ENCODE peak calls at places on chromosomes 4 and X, in six cellular contexts. One of them, this sample, is unnamed.

GRCh38 chrX:8273451-8273894 is 102.4 kb upstream of the VCX2 start:
- DNase-seq in fibroblast of the aortic adventitia: no peak
- DNase-seq in astrocyte of the cerebellum: no peak
- DNase-seq in dorsolateral prefrontal cortex: no peak
- DNase-seq in fibroblast of mammary gland: no peak
- DNase-seq in astrocyte of the spinal cord: peak
- DNase-seq in this sample: peak

GRCh38 chrX:72051589-72051988 is 80.1 kb downstream of the RTL5 start:
- DNase-seq in fibroblast of the aortic adventitia: no peak
- DNase-seq in astrocyte of the cerebellum: no peak
- DNase-seq in dorsolateral prefrontal cortex: no peak
- DNase-seq in fibroblast of mammary gland: no peak
- DNase-seq in astrocyte of the spinal cord: no peak
- DNase-seq in this sample: no peak

GRCh38 chr4:146317783-146318182 is 103.4 kb downstream of the REELD1 start:
- DNase-seq in fibroblast of the aortic adventitia: no peak
- DNase-seq in astrocyte of the cerebellum: no peak
- DNase-seq in dorsolateral prefrontal cortex: no peak
- DNase-seq in fibroblast of mammary gland: no peak
- DNase-seq in astrocyte of the spinal cord: no peak
- DNase-seq in this sample: no peak

GRCh38 chrX:53440631-53441517 is 6.7 kb upstream of the HSD17B10 start:
- DNase-seq in fibroblast of the aortic adventitia: peak
- DNase-seq in astrocyte of the cerebellum: no peak
- DNase-seq in dorsolateral prefrontal cortex: peak
- DNase-seq in fibroblast of mammary gland: peak
- DNase-seq in astrocyte of the spinal cord: peak
- DNase-seq in this sample: peak

GRCh38 chrX:72297953-72298730 is 7.6 kb downstream of the CITED1 start:
- DNase-seq in fibroblast of the aortic adventitia: no peak
- DNase-seq in astrocyte of the cerebellum: no peak
- DNase-seq in dorsolateral prefrontal cortex: no peak
- DNase-seq in fibroblast of mammary gland: peak
- DNase-seq in astrocyte of the spinal cord: no peak
- DNase-seq in this sample: peak

GRCh38 chrX:64975491-64975890 is 759 bp downstream of the ZC4H2 start:
- DNase-seq in fibroblast of the aortic adventitia: peak
- DNase-seq in astrocyte of the cerebellum: no peak
- DNase-seq in dorsolateral prefrontal cortex: peak
- DNase-seq in fibroblast of mammary gland: peak
- DNase-seq in astrocyte of the spinal cord: peak
- DNase-seq in this sample: peak

GRCh38 chr4:116913451-116913850 is 171.9 kb downstream of the TRAM1L1 start:
- DNase-seq in fibroblast of the aortic adventitia: no peak
- DNase-seq in astrocyte of the cerebellum: no peak
- DNase-seq in dorsolateral prefrontal cortex: peak
- DNase-seq in fibroblast of mammary gland: no peak
- DNase-seq in astrocyte of the spinal cord: no peak
- DNase-seq in this sample: no peak

GRCh38 chr4:61783050-61783449 is 582.9 kb downstream of the ADGRL3 start:
- DNase-seq in fibroblast of the aortic adventitia: no peak
- DNase-seq in astrocyte of the cerebellum: no peak
- DNase-seq in dorsolateral prefrontal cortex: no peak
- DNase-seq in fibroblast of mammary gland: no peak
- DNase-seq in astrocyte of the spinal cord: no peak
- DNase-seq in this sample: no peak

GRCh38 chr4:79209822-79210635 is 115.8 kb downstream of the NAA11 start:
- DNase-seq in fibroblast of the aortic adventitia: no peak
- DNase-seq in astrocyte of the cerebellum: no peak
- DNase-seq in dorsolateral prefrontal cortex: peak
- DNase-seq in fibroblast of mammary gland: no peak
- DNase-seq in astrocyte of the spinal cord: no peak
- DNase-seq in this sample: no peak

GRCh38 chrX:17588303-17588702 is 149.0 kb upstream of the SCML1 start:
- DNase-seq in fibroblast of the aortic adventitia: peak
- DNase-seq in astrocyte of the cerebellum: no peak
- DNase-seq in dorsolateral prefrontal cortex: no peak
- DNase-seq in fibroblast of mammary gland: no peak
- DNase-seq in astrocyte of the spinal cord: no peak
- DNase-seq in this sample: no peak

GRCh38 chr4:119172223-119172622 is 36.6 kb downstream of the MYOZ2 start:
- DNase-seq in fibroblast of the aortic adventitia: no peak
- DNase-seq in astrocyte of the cerebellum: no peak
- DNase-seq in dorsolateral prefrontal cortex: no peak
- DNase-seq in fibroblast of mammary gland: peak
- DNase-seq in astrocyte of the spinal cord: no peak
- DNase-seq in this sample: no peak

GRCh38 chr4:139901516-139902327 is 236.1 kb downstream of the MGST2 start:
- DNase-seq in fibroblast of the aortic adventitia: peak
- DNase-seq in astrocyte of the cerebellum: no peak
- DNase-seq in dorsolateral prefrontal cortex: no peak
- DNase-seq in fibroblast of mammary gland: peak
- DNase-seq in astrocyte of the spinal cord: peak
- DNase-seq in this sample: peak

GRCh38 chr4:42616576-42616975 is 40.3 kb downstream of the ATP8A1 start:
- DNase-seq in fibroblast of the aortic adventitia: no peak
- DNase-seq in astrocyte of the cerebellum: no peak
- DNase-seq in dorsolateral prefrontal cortex: no peak
- DNase-seq in fibroblast of mammary gland: no peak
- DNase-seq in astrocyte of the spinal cord: no peak
- DNase-seq in this sample: no peak

GRCh38 chrX:66731398-66731797 is 92.5 kb upstream of the EDA2R start:
- DNase-seq in fibroblast of the aortic adventitia: peak
- DNase-seq in astrocyte of the cerebellum: peak
- DNase-seq in dorsolateral prefrontal cortex: no peak
- DNase-seq in fibroblast of mammary gland: peak
- DNase-seq in astrocyte of the spinal cord: peak
- DNase-seq in this sample: peak

GRCh38 chr4:58561170-58561569 is 1451.0 kb upstream of the IGFBP7 start:
- DNase-seq in fibroblast of the aortic adventitia: no peak
- DNase-seq in astrocyte of the cerebellum: no peak
- DNase-seq in dorsolateral prefrontal cortex: no peak
- DNase-seq in fibroblast of mammary gland: no peak
- DNase-seq in astrocyte of the spinal cord: no peak
- DNase-seq in this sample: no peak

GRCh38 chrX:41737065-41737464 is 13.1 kb downstream of the GPR82 start:
- DNase-seq in fibroblast of the aortic adventitia: no peak
- DNase-seq in astrocyte of the cerebellum: no peak
- DNase-seq in dorsolateral prefrontal cortex: no peak
- DNase-seq in fibroblast of mammary gland: no peak
- DNase-seq in astrocyte of the spinal cord: no peak
- DNase-seq in this sample: no peak

GRCh38 chrX:53045002-53045401 is 3.6 kb upstream of the GPR173 start:
- DNase-seq in fibroblast of the aortic adventitia: no peak
- DNase-seq in astrocyte of the cerebellum: no peak
- DNase-seq in dorsolateral prefrontal cortex: no peak
- DNase-seq in fibroblast of mammary gland: no peak
- DNase-seq in astrocyte of the spinal cord: no peak
- DNase-seq in this sample: no peak

GRCh38 chr4:61500883-61501282 is 300.8 kb downstream of the ADGRL3 start:
- DNase-seq in fibroblast of the aortic adventitia: peak
- DNase-seq in astrocyte of the cerebellum: no peak
- DNase-seq in dorsolateral prefrontal cortex: no peak
- DNase-seq in fibroblast of mammary gland: peak
- DNase-seq in astrocyte of the spinal cord: no peak
- DNase-seq in this sample: peak

GRCh38 chr4:76640252-76640925 is 205.4 kb downstream of the SHROOM3 start:
- DNase-seq in fibroblast of the aortic adventitia: no peak
- DNase-seq in astrocyte of the cerebellum: no peak
- DNase-seq in dorsolateral prefrontal cortex: peak
- DNase-seq in fibroblast of mammary gland: no peak
- DNase-seq in astrocyte of the spinal cord: no peak
- DNase-seq in this sample: no peak

GRCh38 chrX:130746709-130747347 is 156.2 kb downstream of the ENOX2 start:
- DNase-seq in fibroblast of the aortic adventitia: peak
- DNase-seq in astrocyte of the cerebellum: no peak
- DNase-seq in dorsolateral prefrontal cortex: no peak
- DNase-seq in fibroblast of mammary gland: peak
- DNase-seq in astrocyte of the spinal cord: no peak
- DNase-seq in this sample: peak

GRCh38 chr4:8840816-8841455 is 30.7 kb downstream of the HMX1 start:
- DNase-seq in fibroblast of the aortic adventitia: no peak
- DNase-seq in astrocyte of the cerebellum: no peak
- DNase-seq in dorsolateral prefrontal cortex: no peak
- DNase-seq in fibroblast of mammary gland: no peak
- DNase-seq in astrocyte of the spinal cord: no peak
- DNase-seq in this sample: no peak

GRCh38 chrX:115408736-115409390 is 119.3 kb downstream of the LUZP4 start:
- DNase-seq in fibroblast of the aortic adventitia: peak
- DNase-seq in astrocyte of the cerebellum: peak
- DNase-seq in dorsolateral prefrontal cortex: no peak
- DNase-seq in fibroblast of mammary gland: no peak
- DNase-seq in astrocyte of the spinal cord: peak
- DNase-seq in this sample: peak

GRCh38 chr4:56977321-56978012 is at the start of gene NOA1:
- DNase-seq in fibroblast of the aortic adventitia: peak
- DNase-seq in astrocyte of the cerebellum: peak
- DNase-seq in dorsolateral prefrontal cortex: peak
- DNase-seq in fibroblast of mammary gland: peak
- DNase-seq in astrocyte of the spinal cord: peak
- DNase-seq in this sample: peak

GRCh38 chr4:34920032-34920431 is 1324.3 kb downstream of the ARAP2 start:
- DNase-seq in fibroblast of the aortic adventitia: no peak
- DNase-seq in astrocyte of the cerebellum: no peak
- DNase-seq in dorsolateral prefrontal cortex: no peak
- DNase-seq in fibroblast of mammary gland: no peak
- DNase-seq in astrocyte of the spinal cord: no peak
- DNase-seq in this sample: no peak

GRCh38 chr4:143178923-143179322 is 5.8 kb upstream of the USP38 start:
- DNase-seq in fibroblast of the aortic adventitia: no peak
- DNase-seq in astrocyte of the cerebellum: no peak
- DNase-seq in dorsolateral prefrontal cortex: no peak
- DNase-seq in fibroblast of mammary gland: no peak
- DNase-seq in astrocyte of the spinal cord: no peak
- DNase-seq in this sample: no peak

GRCh38 chrX:1592128-1592862 is 891 bp downstream of the AKAP17A start:
- DNase-seq in fibroblast of the aortic adventitia: peak
- DNase-seq in astrocyte of the cerebellum: peak
- DNase-seq in dorsolateral prefrontal cortex: no peak
- DNase-seq in fibroblast of mammary gland: peak
- DNase-seq in astrocyte of the spinal cord: no peak
- DNase-seq in this sample: peak

GRCh38 chr4:2290488-2290887 is 28.6 kb upstream of the MXD4 start:
- DNase-seq in fibroblast of the aortic adventitia: no peak
- DNase-seq in astrocyte of the cerebellum: no peak
- DNase-seq in dorsolateral prefrontal cortex: no peak
- DNase-seq in fibroblast of mammary gland: no peak
- DNase-seq in astrocyte of the spinal cord: no peak
- DNase-seq in this sample: no peak

GRCh38 chr4:94690851-94691254 is 66.9 kb upstream of the BMPR1B start:
- DNase-seq in fibroblast of the aortic adventitia: peak
- DNase-seq in astrocyte of the cerebellum: no peak
- DNase-seq in dorsolateral prefrontal cortex: no peak
- DNase-seq in fibroblast of mammary gland: peak
- DNase-seq in astrocyte of the spinal cord: peak
- DNase-seq in this sample: peak

GRCh38 chr4:32340591-32340990 is 1620.4 kb downstream of the PCDH7 start:
- DNase-seq in fibroblast of the aortic adventitia: no peak
- DNase-seq in astrocyte of the cerebellum: no peak
- DNase-seq in dorsolateral prefrontal cortex: no peak
- DNase-seq in fibroblast of mammary gland: no peak
- DNase-seq in astrocyte of the spinal cord: no peak
- DNase-seq in this sample: peak

GRCh38 chr4:171785392-171785791 is 27.8 kb upstream of the GALNTL6 start:
- DNase-seq in fibroblast of the aortic adventitia: no peak
- DNase-seq in astrocyte of the cerebellum: no peak
- DNase-seq in dorsolateral prefrontal cortex: no peak
- DNase-seq in fibroblast of mammary gland: no peak
- DNase-seq in astrocyte of the spinal cord: no peak
- DNase-seq in this sample: peak

GRCh38 chrX:38668788-38669187 is 107.4 kb downstream of the TSPAN7 start:
- DNase-seq in fibroblast of the aortic adventitia: no peak
- DNase-seq in astrocyte of the cerebellum: no peak
- DNase-seq in dorsolateral prefrontal cortex: no peak
- DNase-seq in fibroblast of mammary gland: no peak
- DNase-seq in astrocyte of the spinal cord: no peak
- DNase-seq in this sample: no peak

GRCh38 chrX:39145859-39146258 is 344.6 kb downstream of the MID1IP1 start:
- DNase-seq in fibroblast of the aortic adventitia: no peak
- DNase-seq in astrocyte of the cerebellum: no peak
- DNase-seq in dorsolateral prefrontal cortex: no peak
- DNase-seq in fibroblast of mammary gland: no peak
- DNase-seq in astrocyte of the spinal cord: no peak
- DNase-seq in this sample: no peak

GRCh38 chr4:17204908-17205307 is 306.5 kb upstream of the LDB2 start:
- DNase-seq in fibroblast of the aortic adventitia: no peak
- DNase-seq in astrocyte of the cerebellum: no peak
- DNase-seq in dorsolateral prefrontal cortex: no peak
- DNase-seq in fibroblast of mammary gland: no peak
- DNase-seq in astrocyte of the spinal cord: no peak
- DNase-seq in this sample: no peak

GRCh38 chrX:149504915-149505651 is at the start of gene IDS:
- DNase-seq in fibroblast of the aortic adventitia: peak
- DNase-seq in astrocyte of the cerebellum: peak
- DNase-seq in dorsolateral prefrontal cortex: peak
- DNase-seq in fibroblast of mammary gland: peak
- DNase-seq in astrocyte of the spinal cord: peak
- DNase-seq in this sample: peak

GRCh38 chr4:108762559-108763225 is at the start of gene ETNPPL:
- DNase-seq in fibroblast of the aortic adventitia: no peak
- DNase-seq in astrocyte of the cerebellum: no peak
- DNase-seq in dorsolateral prefrontal cortex: no peak
- DNase-seq in fibroblast of mammary gland: no peak
- DNase-seq in astrocyte of the spinal cord: no peak
- DNase-seq in this sample: no peak

GRCh38 chr4:82776925-82777542 is 21.6 kb downstream of the SCD5 start:
- DNase-seq in fibroblast of the aortic adventitia: peak
- DNase-seq in astrocyte of the cerebellum: no peak
- DNase-seq in dorsolateral prefrontal cortex: no peak
- DNase-seq in fibroblast of mammary gland: peak
- DNase-seq in astrocyte of the spinal cord: peak
- DNase-seq in this sample: peak
- H3K4me3 ChIP-seq in fibroblast of the aortic adventitia: no peak
- H3K4me3 ChIP-seq in astrocyte of the cerebellum: no peak
- H3K4me3 ChIP-seq in dorsolateral prefrontal cortex: no peak
- H3K4me3 ChIP-seq in fibroblast of mammary gland: no peak
- H3K4me3 ChIP-seq in astrocyte of the spinal cord: no peak
- H3K4me3 ChIP-seq in this sample: no peak

GRCh38 chr4:91113130-91113706 is 986.0 kb downstream of the CCSER1 start:
- DNase-seq in fibroblast of the aortic adventitia: peak
- DNase-seq in astrocyte of the cerebellum: peak
- DNase-seq in dorsolateral prefrontal cortex: no peak
- DNase-seq in fibroblast of mammary gland: peak
- DNase-seq in astrocyte of the spinal cord: peak
- DNase-seq in this sample: peak
- TF ChIP-seq CTCF in fibroblast of the aortic adventitia: peak
- TF ChIP-seq CTCF in astrocyte of the cerebellum: peak
- TF ChIP-seq CTCF in dorsolateral prefrontal cortex: peak
- TF ChIP-seq CTCF in fibroblast of mammary gland: peak
- TF ChIP-seq CTCF in astrocyte of the spinal cord: peak
- TF ChIP-seq CTCF in this sample: peak

GRCh38 chrX:86946569-86946968 is 571.0 kb upstream of the KLHL4 start:
- DNase-seq in fibroblast of the aortic adventitia: peak
- DNase-seq in astrocyte of the cerebellum: no peak
- DNase-seq in dorsolateral prefrontal cortex: peak
- DNase-seq in fibroblast of mammary gland: peak
- DNase-seq in astrocyte of the spinal cord: no peak
- DNase-seq in this sample: peak
- H3K4me3 ChIP-seq in fibroblast of the aortic adventitia: no peak
- H3K4me3 ChIP-seq in astrocyte of the cerebellum: no peak
- H3K4me3 ChIP-seq in dorsolateral prefrontal cortex: no peak
- H3K4me3 ChIP-seq in fibroblast of mammary gland: no peak
- H3K4me3 ChIP-seq in astrocyte of the spinal cord: no peak
- H3K4me3 ChIP-seq in this sample: no peak

GRCh38 chrX:49106930-49107329 is 16.6 kb downstream of the GPKOW start:
- DNase-seq in fibroblast of the aortic adventitia: peak
- DNase-seq in astrocyte of the cerebellum: no peak
- DNase-seq in dorsolateral prefrontal cortex: peak
- DNase-seq in fibroblast of mammary gland: peak
- DNase-seq in astrocyte of the spinal cord: peak
- DNase-seq in this sample: peak
- TF ChIP-seq CTCF in fibroblast of the aortic adventitia: peak
- TF ChIP-seq CTCF in astrocyte of the cerebellum: peak
- TF ChIP-seq CTCF in dorsolateral prefrontal cortex: peak
- TF ChIP-seq CTCF in fibroblast of mammary gland: peak
- TF ChIP-seq CTCF in astrocyte of the spinal cord: peak
- TF ChIP-seq CTCF in this sample: peak